ENCODE peak calls at places on chromosomes 11 and 22, in five cellular contexts. One of them, this sample, is unnamed.

GRCh38 chr11:44893250-44894216 is 57.1 kb downstream of the TP53I11 start:
- DNase-seq in stomach: no peak
- DNase-seq in endothelial cell of umbilical vein: no peak
- DNase-seq in prostate gland: peak
- DNase-seq in H1: no peak
- DNase-seq in this sample: no peak

GRCh38 chr11:2317354-2318050 is 15.7 kb downstream of the TSPAN32 start:
- DNase-seq in endothelial cell of umbilical vein: no peak
- DNase-seq in prostate gland: no peak
- DNase-seq in stomach: no peak
- DNase-seq in H1: no peak
- DNase-seq in this sample: no peak

GRCh38 chr11:46903846-46904245 is 14.5 kb downstream of the LRP4 start:
- DNase-seq in stomach: no peak
- DNase-seq in endothelial cell of umbilical vein: no peak
- DNase-seq in prostate gland: no peak
- DNase-seq in H1: no peak
- DNase-seq in this sample: no peak

GRCh38 chr11:7637447-7638157 is 35.7 kb downstream of the CYB5R2 start:
- DNase-seq in H1: no peak
- DNase-seq in prostate gland: no peak
- DNase-seq in stomach: no peak
- DNase-seq in endothelial cell of umbilical vein: peak
- DNase-seq in this sample: peak

GRCh38 chr11:3178349-3178748 is 13.2 kb upstream of the OSBPL5 start:
- DNase-seq in H1: no peak
- DNase-seq in prostate gland: no peak
- DNase-seq in endothelial cell of umbilical vein: no peak
- DNase-seq in stomach: no peak
- DNase-seq in this sample: no peak

GRCh38 chr11:62665630-62666258 is 632 bp downstream of the CSKMT start:
- DNase-seq in prostate gland: peak
- DNase-seq in H1: no peak
- DNase-seq in stomach: peak
- DNase-seq in endothelial cell of umbilical vein: no peak
- DNase-seq in this sample: no peak

GRCh38 chr11:58922475-58922874 is 16.8 kb upstream of the GLYATL1 start:
- DNase-seq in endothelial cell of umbilical vein: no peak
- DNase-seq in H1: no peak
- DNase-seq in prostate gland: peak
- DNase-seq in stomach: no peak
- DNase-seq in this sample: no peak

GRCh38 chr22:37300551-37301017 is 18.3 kb downstream of the CYTH4 start:
- DNase-seq in H1: no peak
- DNase-seq in endothelial cell of umbilical vein: no peak
- DNase-seq in stomach: no peak
- DNase-seq in prostate gland: no peak
- DNase-seq in this sample: no peak

GRCh38 chr11:1149545-1149944 is 8.2 kb upstream of the MUC5AC start:
- DNase-seq in endothelial cell of umbilical vein: no peak
- DNase-seq in stomach: no peak
- DNase-seq in H1: no peak
- DNase-seq in prostate gland: no peak
- DNase-seq in this sample: no peak

GRCh38 chr22:31269892-31270574 is 22.3 kb downstream of the PIK3IP1 start:
- DNase-seq in endothelial cell of umbilical vein: no peak
- DNase-seq in H1: no peak
- DNase-seq in stomach: no peak
- DNase-seq in prostate gland: peak
- DNase-seq in this sample: no peak

GRCh38 chr22:37999640-38000272 is 15.4 kb upstream of the SOX10 start:
- DNase-seq in H1: no peak
- DNase-seq in endothelial cell of umbilical vein: peak
- DNase-seq in prostate gland: peak
- DNase-seq in stomach: no peak
- DNase-seq in this sample: no peak

GRCh38 chr11:32890843-32891656 is 1.6 kb upstream of the QSER1 start:
- DNase-seq in H1: no peak
- DNase-seq in endothelial cell of umbilical vein: no peak
- DNase-seq in stomach: no peak
- DNase-seq in prostate gland: no peak
- DNase-seq in this sample: no peak

GRCh38 chr22:24207264-24208011 is 26.2 kb downstream of the SUSD2 start:
- DNase-seq in prostate gland: no peak
- DNase-seq in stomach: no peak
- DNase-seq in endothelial cell of umbilical vein: peak
- DNase-seq in H1: no peak
- DNase-seq in this sample: no peak

GRCh38 chr11:47051217-47051616 is 114.7 kb downstream of the CSTPP1 start:
- DNase-seq in stomach: no peak
- DNase-seq in H1: no peak
- DNase-seq in endothelial cell of umbilical vein: no peak
- DNase-seq in prostate gland: no peak
- DNase-seq in this sample: no peak

GRCh38 chr11:8867856-8868705 is 42.9 kb upstream of the AKIP1 start:
- DNase-seq in stomach: no peak
- DNase-seq in endothelial cell of umbilical vein: no peak
- DNase-seq in H1: no peak
- DNase-seq in prostate gland: no peak
- DNase-seq in this sample: no peak

GRCh38 chr11:279040-279965 is 1.1 kb downstream of the NLRP6 start:
- DNase-seq in H1: no peak
- DNase-seq in prostate gland: no peak
- DNase-seq in stomach: no peak
- DNase-seq in endothelial cell of umbilical vein: no peak
- DNase-seq in this sample: no peak

GRCh38 chr11:4991066-4991465 is 3.6 kb upstream of the OR51L1 start:
- DNase-seq in endothelial cell of umbilical vein: no peak
- DNase-seq in H1: no peak
- DNase-seq in stomach: no peak
- DNase-seq in prostate gland: no peak
- DNase-seq in this sample: no peak

GRCh38 chr22:30841264-30841663 is 127.3 kb downstream of the MORC2 start:
- DNase-seq in stomach: no peak
- DNase-seq in prostate gland: no peak
- DNase-seq in endothelial cell of umbilical vein: no peak
- DNase-seq in H1: no peak
- DNase-seq in this sample: no peak

GRCh38 chr22:48897638-48897954 is 930.1 kb downstream of the BRD1 start:
- DNase-seq in H1: no peak
- DNase-seq in prostate gland: no peak
- DNase-seq in stomach: peak
- DNase-seq in endothelial cell of umbilical vein: no peak
- DNase-seq in this sample: peak

GRCh38 chr22:48863965-48864538 is 963.6 kb downstream of the BRD1 start:
- DNase-seq in stomach: no peak
- DNase-seq in prostate gland: no peak
- DNase-seq in H1: no peak
- DNase-seq in endothelial cell of umbilical vein: no peak
- DNase-seq in this sample: no peak

GRCh38 chr22:23219787-23220484 is 39.6 kb downstream of the BCR start:
- DNase-seq in prostate gland: no peak
- DNase-seq in endothelial cell of umbilical vein: peak
- DNase-seq in H1: no peak
- DNase-seq in stomach: peak
- DNase-seq in this sample: no peak

GRCh38 chr11:95795627-95796308 is 5.5 kb downstream of the CEP57 start:
- DNase-seq in H1: no peak
- DNase-seq in endothelial cell of umbilical vein: no peak
- DNase-seq in prostate gland: no peak
- DNase-seq in stomach: no peak
- DNase-seq in this sample: no peak

DNA sequence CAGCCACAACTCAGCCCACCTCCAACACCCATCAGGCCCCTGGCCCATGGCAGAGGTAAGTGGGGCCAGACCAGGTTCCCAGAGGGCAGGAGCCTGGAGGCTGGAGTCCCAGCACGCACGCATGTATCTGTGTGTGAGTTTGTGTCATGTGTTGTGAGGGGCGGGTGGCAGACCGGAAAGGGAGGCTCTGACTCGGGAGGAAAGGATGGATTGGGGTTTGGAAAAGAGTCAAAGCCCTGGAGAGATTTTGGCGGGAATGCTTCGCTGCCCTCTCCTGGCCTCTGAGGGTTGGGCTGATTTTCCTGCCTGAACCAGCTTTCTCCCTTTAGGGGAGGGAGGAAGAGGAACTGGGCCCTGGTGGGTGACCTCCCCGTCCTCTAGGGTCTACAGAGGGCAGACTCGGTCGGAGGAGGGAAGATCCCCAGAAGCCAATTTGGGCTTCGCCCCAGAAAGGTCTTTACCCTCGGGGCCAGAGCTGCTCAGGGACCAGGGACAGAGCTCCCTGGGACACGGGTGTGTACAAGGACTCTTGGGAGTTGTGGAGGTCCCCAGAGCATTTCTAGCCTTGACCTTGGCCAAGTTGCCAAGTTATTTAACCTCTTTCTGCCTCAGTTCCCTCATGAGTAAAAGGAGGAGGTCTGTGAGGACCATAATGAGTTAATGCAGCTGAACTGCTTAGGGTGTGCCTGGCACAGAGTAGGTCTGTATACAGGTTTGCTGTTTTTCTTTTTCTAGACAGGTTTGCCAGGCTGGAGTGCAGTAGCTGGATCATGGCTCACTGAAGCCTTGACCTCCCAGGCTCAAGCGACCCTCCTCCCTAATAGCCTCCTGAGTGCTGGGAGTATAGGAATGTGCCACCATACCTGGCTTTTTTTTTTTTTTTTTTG is 6.9 kb downstream of the C11orf68 start:
- DNase-seq in endothelial cell of umbilical vein: peak
- DNase-seq in stomach: no peak
- DNase-seq in prostate gland: no peak
- DNase-seq in H1: no peak
- DNase-seq in this sample: no peak
- TF ChIP-seq POLR2A in endothelial cell of umbilical vein: no peak
- TF ChIP-seq POLR2A in stomach: no peak
- TF ChIP-seq POLR2A in prostate gland: no peak
- TF ChIP-seq POLR2A in H1: no peak
- TF ChIP-seq POLR2A in this sample: no peak

DNA sequence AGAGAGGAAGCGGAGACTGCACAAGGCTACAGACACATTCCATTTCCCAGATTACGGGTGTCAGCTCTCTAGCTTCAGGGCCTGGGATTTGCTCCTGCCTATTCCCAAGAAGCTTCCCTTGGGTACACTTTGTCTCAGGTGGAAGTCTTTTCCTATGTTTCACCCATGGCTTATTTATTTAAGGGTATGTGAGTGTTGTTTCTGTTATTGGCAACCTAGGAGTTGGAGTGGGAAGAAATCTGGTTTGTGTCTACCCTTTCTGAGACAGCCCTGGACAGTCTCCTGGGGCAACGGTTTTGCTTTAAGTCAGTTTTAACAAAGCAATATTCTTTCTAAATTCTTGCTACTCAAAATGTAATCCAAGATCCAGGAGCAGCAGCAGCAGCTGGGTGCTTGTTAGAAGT is 127.0 kb downstream of the MICAL2 start:
- DNase-seq in prostate gland: no peak
- DNase-seq in stomach: no peak
- DNase-seq in H1: no peak
- DNase-seq in endothelial cell of umbilical vein: no peak
- DNase-seq in this sample: no peak
- TF ChIP-seq POLR2AphosphoS5 in prostate gland: no peak
- TF ChIP-seq POLR2AphosphoS5 in stomach: no peak
- TF ChIP-seq POLR2AphosphoS5 in H1: no peak
- TF ChIP-seq POLR2AphosphoS5 in endothelial cell of umbilical vein: no peak
- TF ChIP-seq POLR2AphosphoS5 in this sample: no peak

GRCh38 chr11:70205766-70206165 is 2.7 kb downstream of the FADD start:
- DNase-seq in stomach: no peak
- DNase-seq in endothelial cell of umbilical vein: no peak
- DNase-seq in H1: no peak
- DNase-seq in prostate gland: no peak
- DNase-seq in this sample: no peak
- TF ChIP-seq POLR2A in stomach: no peak
- TF ChIP-seq POLR2A in endothelial cell of umbilical vein: no peak
- TF ChIP-seq POLR2A in H1: no peak
- TF ChIP-seq POLR2A in prostate gland: no peak
- TF ChIP-seq POLR2A in this sample: no peak

GRCh38 chr11:125950696-125951645 is 5.1 kb downstream of the VSIG10L2 start:
- DNase-seq in H1: no peak
- DNase-seq in stomach: no peak
- DNase-seq in prostate gland: no peak
- DNase-seq in endothelial cell of umbilical vein: no peak
- DNase-seq in this sample: peak
- TF ChIP-seq POLR2AphosphoS5 in H1: no peak
- TF ChIP-seq POLR2AphosphoS5 in stomach: peak
- TF ChIP-seq POLR2AphosphoS5 in prostate gland: peak
- TF ChIP-seq POLR2AphosphoS5 in endothelial cell of umbilical vein: no peak
- TF ChIP-seq POLR2AphosphoS5 in this sample: peak

GRCh38 chr11:120224386-120224785 is 13.6 kb downstream of the OAF start:
- DNase-seq in H1: no peak
- DNase-seq in prostate gland: no peak
- DNase-seq in endothelial cell of umbilical vein: no peak
- DNase-seq in stomach: no peak
- DNase-seq in this sample: no peak
- TF ChIP-seq POLR2A in H1: no peak
- TF ChIP-seq POLR2A in prostate gland: no peak
- TF ChIP-seq POLR2A in endothelial cell of umbilical vein: no peak
- TF ChIP-seq POLR2A in stomach: no peak
- TF ChIP-seq POLR2A in this sample: no peak

GRCh38 chr22:19443544-19444211 is 3.8 kb downstream of the C22orf39 start:
- DNase-seq in stomach: no peak
- DNase-seq in prostate gland: no peak
- DNase-seq in endothelial cell of umbilical vein: no peak
- DNase-seq in H1: no peak
- DNase-seq in this sample: no peak

GRCh38 chr22:19442166-19442565 is 5.3 kb downstream of the C22orf39 start:
- DNase-seq in H1: no peak
- DNase-seq in endothelial cell of umbilical vein: no peak
- DNase-seq in stomach: no peak
- DNase-seq in prostate gland: no peak
- DNase-seq in this sample: no peak

GRCh38 chr22:19440411-19441195 is 6.9 kb downstream of the C22orf39 start:
- DNase-seq in prostate gland: no peak
- DNase-seq in endothelial cell of umbilical vein: no peak
- DNase-seq in H1: no peak
- DNase-seq in stomach: no peak
- DNase-seq in this sample: no peak

GRCh38 chr22:19434829-19435580 is 2.7 kb downstream of the MRPL40 start:
- DNase-seq in H1: no peak
- DNase-seq in endothelial cell of umbilical vein: no peak
- DNase-seq in stomach: no peak
- DNase-seq in prostate gland: no peak
- DNase-seq in this sample: no peak

GRCh38 chr22:19438286-19438685 is 5.9 kb downstream of the MRPL40 start:
- DNase-seq in prostate gland: no peak
- DNase-seq in H1: no peak
- DNase-seq in endothelial cell of umbilical vein: no peak
- DNase-seq in stomach: no peak
- DNase-seq in this sample: no peak
- TF ChIP-seq POLR2AphosphoS5 in prostate gland: no peak
- TF ChIP-seq POLR2AphosphoS5 in H1: no peak
- TF ChIP-seq POLR2AphosphoS5 in endothelial cell of umbilical vein: no peak
- TF ChIP-seq POLR2AphosphoS5 in stomach: no peak
- TF ChIP-seq POLR2AphosphoS5 in this sample: no peak